ENCODE peak calls at places on chromosomes 13 and 19, in six cellular contexts. One of them, this sample, is unnamed.

GRCh38 chr19:13284929-13285928 is 135.0 kb downstream of the IER2 start:
- DNase-seq in foreskin fibroblast: no peak
- DNase-seq in fibroblast of lung: no peak
- DNase-seq in left lung: no peak
- DNase-seq in left ventricle myocardium inferior: no peak
- DNase-seq in epithelial cell of esophagus: no peak
- DNase-seq in this sample: no peak

GRCh38 chr19:50378863-50379236 is 2.6 kb downstream of the NR1H2 start:
- DNase-seq in foreskin fibroblast: no peak
- DNase-seq in fibroblast of lung: no peak
- DNase-seq in left lung: no peak
- DNase-seq in left ventricle myocardium inferior: no peak
- DNase-seq in epithelial cell of esophagus: no peak
- DNase-seq in this sample: no peak

GRCh38 chr13:49858183-49858856 is 65.8 kb upstream of the KPNA3 start:
- DNase-seq in foreskin fibroblast: peak
- DNase-seq in fibroblast of lung: peak
- DNase-seq in left lung: no peak
- DNase-seq in left ventricle myocardium inferior: no peak
- DNase-seq in epithelial cell of esophagus: peak
- DNase-seq in this sample: no peak

GRCh38 chr19:38555200-38555599 is 62.6 kb downstream of the MAP4K1 start:
- DNase-seq in foreskin fibroblast: no peak
- DNase-seq in fibroblast of lung: no peak
- DNase-seq in left lung: no peak
- DNase-seq in left ventricle myocardium inferior: no peak
- DNase-seq in epithelial cell of esophagus: no peak
- DNase-seq in this sample: no peak

GRCh38 chr19:3188627-3189596 is 3.2 kb downstream of the NCLN start:
- DNase-seq in foreskin fibroblast: no peak
- DNase-seq in fibroblast of lung: no peak
- DNase-seq in left lung: peak
- DNase-seq in left ventricle myocardium inferior: no peak
- DNase-seq in epithelial cell of esophagus: no peak
- DNase-seq in this sample: no peak

GRCh38 chr13:86986448-86986847 is 684.7 kb upstream of the SLITRK5 start:
- DNase-seq in foreskin fibroblast: no peak
- DNase-seq in fibroblast of lung: peak
- DNase-seq in left lung: no peak
- DNase-seq in left ventricle myocardium inferior: no peak
- DNase-seq in epithelial cell of esophagus: no peak
- DNase-seq in this sample: no peak

GRCh38 chr19:5952193-5953033 is 25.5 kb downstream of the RANBP3 start:
- DNase-seq in foreskin fibroblast: no peak
- DNase-seq in fibroblast of lung: no peak
- DNase-seq in left lung: no peak
- DNase-seq in left ventricle myocardium inferior: no peak
- DNase-seq in epithelial cell of esophagus: no peak
- DNase-seq in this sample: no peak

GRCh38 chr13:66312312-66313087 is 917.6 kb downstream of the PCDH9 start:
- DNase-seq in foreskin fibroblast: peak
- DNase-seq in fibroblast of lung: peak
- DNase-seq in left lung: no peak
- DNase-seq in left ventricle myocardium inferior: no peak
- DNase-seq in epithelial cell of esophagus: peak
- DNase-seq in this sample: no peak

GRCh38 chr13:53782400-53783030 is 753.9 kb downstream of the OLFM4 start:
- DNase-seq in foreskin fibroblast: peak
- DNase-seq in fibroblast of lung: peak
- DNase-seq in left lung: no peak
- DNase-seq in left ventricle myocardium inferior: no peak
- DNase-seq in epithelial cell of esophagus: peak
- DNase-seq in this sample: peak

GRCh38 chr13:40600145-40600751 is 66.2 kb downstream of the FOXO1 start:
- DNase-seq in foreskin fibroblast: no peak
- DNase-seq in fibroblast of lung: no peak
- DNase-seq in left lung: no peak
- DNase-seq in left ventricle myocardium inferior: no peak
- DNase-seq in epithelial cell of esophagus: no peak
- DNase-seq in this sample: no peak

GRCh38 chr13:52070929-52071523 is 46.5 kb downstream of the UTP14C start:
- DNase-seq in foreskin fibroblast: peak
- DNase-seq in fibroblast of lung: peak
- DNase-seq in left lung: no peak
- DNase-seq in left ventricle myocardium inferior: no peak
- DNase-seq in epithelial cell of esophagus: peak
- DNase-seq in this sample: no peak

GRCh38 chr13:24032674-24033073 is 127.8 kb upstream of the SPATA13 start:
- DNase-seq in foreskin fibroblast: no peak
- DNase-seq in fibroblast of lung: peak
- DNase-seq in left lung: no peak
- DNase-seq in left ventricle myocardium inferior: no peak
- DNase-seq in epithelial cell of esophagus: no peak
- DNase-seq in this sample: no peak

GRCh38 chr19:48813123-48813911 is 2.5 kb upstream of the BCAT2 start:
- DNase-seq in foreskin fibroblast: no peak
- DNase-seq in fibroblast of lung: no peak
- DNase-seq in left lung: no peak
- DNase-seq in left ventricle myocardium inferior: no peak
- DNase-seq in epithelial cell of esophagus: no peak
- DNase-seq in this sample: peak

GRCh38 chr13:85853901-85854663 is 54.9 kb upstream of the SLITRK6 start:
- DNase-seq in foreskin fibroblast: no peak
- DNase-seq in fibroblast of lung: no peak
- DNase-seq in left lung: no peak
- DNase-seq in left ventricle myocardium inferior: no peak
- DNase-seq in epithelial cell of esophagus: no peak
- DNase-seq in this sample: no peak

GRCh38 chr19:35714601-35715354 is 3.0 kb upstream of the KMT2B start:
- DNase-seq in foreskin fibroblast: no peak
- DNase-seq in fibroblast of lung: no peak
- DNase-seq in left lung: no peak
- DNase-seq in left ventricle myocardium inferior: no peak
- DNase-seq in epithelial cell of esophagus: no peak
- DNase-seq in this sample: peak
- TF ChIP-seq CTCF in foreskin fibroblast: no peak
- TF ChIP-seq CTCF in fibroblast of lung: no peak
- TF ChIP-seq CTCF in left lung: no peak
- TF ChIP-seq CTCF in left ventricle myocardium inferior: no peak
- TF ChIP-seq CTCF in epithelial cell of esophagus: no peak
- TF ChIP-seq CTCF in this sample: peak

GRCh38 chr13:27339299-27339698 is 68.7 kb downstream of the RASL11A start:
- DNase-seq in foreskin fibroblast: peak
- DNase-seq in fibroblast of lung: peak
- DNase-seq in left lung: no peak
- DNase-seq in left ventricle myocardium inferior: no peak
- DNase-seq in epithelial cell of esophagus: peak
- DNase-seq in this sample: peak

GRCh38 chr13:27341616-27342015 is 71.0 kb downstream of the RASL11A start:
- DNase-seq in foreskin fibroblast: no peak
- DNase-seq in fibroblast of lung: no peak
- DNase-seq in left lung: no peak
- DNase-seq in left ventricle myocardium inferior: no peak
- DNase-seq in epithelial cell of esophagus: peak
- DNase-seq in this sample: no peak

GRCh38 chr13:27336005-27336673 is 65.5 kb downstream of the RASL11A start:
- DNase-seq in foreskin fibroblast: no peak
- DNase-seq in fibroblast of lung: peak
- DNase-seq in left lung: no peak
- DNase-seq in left ventricle myocardium inferior: no peak
- DNase-seq in epithelial cell of esophagus: no peak
- DNase-seq in this sample: no peak

GRCh38 chr13:27338207-27338606 is 67.6 kb downstream of the RASL11A start:
- DNase-seq in foreskin fibroblast: no peak
- DNase-seq in fibroblast of lung: no peak
- DNase-seq in left lung: no peak
- DNase-seq in left ventricle myocardium inferior: no peak
- DNase-seq in epithelial cell of esophagus: no peak
- DNase-seq in this sample: no peak

GRCh38 chr13:27338816-27339215 is 68.2 kb downstream of the RASL11A start:
- DNase-seq in foreskin fibroblast: no peak
- DNase-seq in fibroblast of lung: no peak
- DNase-seq in left lung: no peak
- DNase-seq in left ventricle myocardium inferior: no peak
- DNase-seq in epithelial cell of esophagus: no peak
- DNase-seq in this sample: no peak
- TF ChIP-seq CTCF in foreskin fibroblast: no peak
- TF ChIP-seq CTCF in fibroblast of lung: no peak
- TF ChIP-seq CTCF in left lung: no peak
- TF ChIP-seq CTCF in left ventricle myocardium inferior: no peak
- TF ChIP-seq CTCF in epithelial cell of esophagus: no peak
- TF ChIP-seq CTCF in this sample: peak

GRCh38 chr13:35826626-35827254 is 304.4 kb downstream of the DCLK1 start:
- DNase-seq in foreskin fibroblast: no peak
- DNase-seq in fibroblast of lung: no peak
- DNase-seq in left lung: no peak
- DNase-seq in left ventricle myocardium inferior: no peak
- DNase-seq in epithelial cell of esophagus: no peak
- DNase-seq in this sample: no peak
- TF ChIP-seq CTCF in foreskin fibroblast: no peak
- TF ChIP-seq CTCF in fibroblast of lung: no peak
- TF ChIP-seq CTCF in left lung: no peak
- TF ChIP-seq CTCF in left ventricle myocardium inferior: peak
- TF ChIP-seq CTCF in epithelial cell of esophagus: peak
- TF ChIP-seq CTCF in this sample: peak

GRCh38 chr13:73754727-73755292 is 379.4 kb downstream of the KLF12 start:
- DNase-seq in foreskin fibroblast: peak
- DNase-seq in fibroblast of lung: peak
- DNase-seq in left lung: no peak
- DNase-seq in left ventricle myocardium inferior: no peak
- DNase-seq in epithelial cell of esophagus: peak
- DNase-seq in this sample: peak
- TF ChIP-seq CTCF in foreskin fibroblast: peak
- TF ChIP-seq CTCF in fibroblast of lung: peak
- TF ChIP-seq CTCF in left lung: peak
- TF ChIP-seq CTCF in left ventricle myocardium inferior: peak
- TF ChIP-seq CTCF in epithelial cell of esophagus: peak
- TF ChIP-seq CTCF in this sample: peak

GRCh38 chr13:93246069-93246468 is 19.5 kb downstream of the GPC6 start:
- DNase-seq in foreskin fibroblast: no peak
- DNase-seq in fibroblast of lung: no peak
- DNase-seq in left lung: no peak
- DNase-seq in left ventricle myocardium inferior: no peak
- DNase-seq in epithelial cell of esophagus: no peak
- DNase-seq in this sample: no peak

GRCh38 chr13:93249918-93250306 is 23.3 kb downstream of the GPC6 start:
- DNase-seq in foreskin fibroblast: no peak
- DNase-seq in fibroblast of lung: no peak
- DNase-seq in left lung: no peak
- DNase-seq in left ventricle myocardium inferior: no peak
- DNase-seq in epithelial cell of esophagus: no peak
- DNase-seq in this sample: no peak

GRCh38 chr13:93244918-93245280 is 18.3 kb downstream of the GPC6 start:
- DNase-seq in foreskin fibroblast: peak
- DNase-seq in fibroblast of lung: peak
- DNase-seq in left lung: no peak
- DNase-seq in left ventricle myocardium inferior: no peak
- DNase-seq in epithelial cell of esophagus: peak
- DNase-seq in this sample: no peak

GRCh38 chr13:93249259-93249917 is 22.8 kb downstream of the GPC6 start:
- DNase-seq in foreskin fibroblast: peak
- DNase-seq in fibroblast of lung: peak
- DNase-seq in left lung: no peak
- DNase-seq in left ventricle myocardium inferior: no peak
- DNase-seq in epithelial cell of esophagus: peak
- DNase-seq in this sample: no peak

GRCh38 chr13:93248627-93249047 is 22.0 kb downstream of the GPC6 start:
- DNase-seq in foreskin fibroblast: no peak
- DNase-seq in fibroblast of lung: peak
- DNase-seq in left lung: peak
- DNase-seq in left ventricle myocardium inferior: no peak
- DNase-seq in epithelial cell of esophagus: peak
- DNase-seq in this sample: no peak
- TF ChIP-seq CTCF in foreskin fibroblast: no peak
- TF ChIP-seq CTCF in fibroblast of lung: peak
- TF ChIP-seq CTCF in left lung: no peak
- TF ChIP-seq CTCF in left ventricle myocardium inferior: no peak
- TF ChIP-seq CTCF in epithelial cell of esophagus: peak
- TF ChIP-seq CTCF in this sample: no peak